ENCODE peak calls at places on chromosomes 2 and 18, in six cellular contexts. V is fibroblast of lung, F is GM23248, H is PC-3, U is mammary epithelial cell, W is hepatocyte. Q is an unnamed sample.

GRCh38 chr2:239805043-239805329 is 220.2 kb downstream of the NDUFA10 start:
- DNase-seq in W (no peak), F (no peak), H (no peak), V (no peak), U (no peak), Q (no peak)

GRCh38 chr2:208311954-208312353 is 45.9 kb downstream of the PIKFYVE start:
- DNase-seq in F (peak), W (no peak), H (no peak), V (peak), U (peak), Q (no peak)

GRCh38 chr2:157325786-157326185 is at the start of gene ERMN:
- DNase-seq in F (no peak), U (no peak), H (no peak), V (no peak), W (no peak), Q (no peak)

GRCh38 chr2:130826821-130827501 is 9.8 kb upstream of the ARHGEF4 start:
- DNase-seq in U (no peak), F (no peak), H (no peak), W (no peak), V (no peak), Q (no peak)

GRCh38 chr2:75605770-75606535 is 40.6 kb upstream of the MRPL19 start:
- DNase-seq in F (peak), W (peak), V (peak), H (peak), U (peak), Q (no peak)

GRCh38 chr2:86788172-86788571 is 2.5 kb downstream of the CD8A start:
- DNase-seq in W (no peak), V (no peak), F (no peak), U (no peak), H (no peak), Q (no peak)

GRCh38 chr2:203808041-203808750 is 59.4 kb upstream of the CTLA4 start:
- DNase-seq in H (peak), W (no peak), F (peak), V (peak), U (peak), Q (no peak)

GRCh38 chr2:71190959-71191943 is 35.7 kb downstream of the PAIP2B start:
- DNase-seq in F (peak), H (peak), W (no peak), U (peak), V (peak), Q (no peak)

GRCh38 chr2:61785583-61785982 is 68.3 kb downstream of the FAM161A start:
- DNase-seq in F (no peak), W (no peak), V (no peak), H (no peak), U (no peak), Q (no peak)

GRCh38 chr2:7899923-7900322 is 781.9 kb upstream of the ID2 start:
- DNase-seq in H (no peak), W (no peak), F (no peak), V (no peak), U (no peak), Q (no peak)

GRCh38 chr2:23801396-23801795 is 125.5 kb downstream of the ATAD2B start:
- DNase-seq in F (peak), W (no peak), H (no peak), V (peak), U (peak), Q (no peak)

GRCh38 chr18:62876828-62877227 is 161.5 kb downstream of the PHLPP1 start:
- DNase-seq in F (no peak), H (no peak), V (peak), W (no peak), U (no peak), Q (no peak)

GRCh38 chr2:29016500-29016899 is 35.4 kb downstream of the TOGARAM2 start:
- DNase-seq in U (no peak), V (no peak), W (no peak), F (peak), H (no peak), Q (no peak)

GRCh38 chr2:75548036-75548573 is 12.6 kb downstream of the EVA1A start:
- DNase-seq in W (no peak), F (no peak), H (no peak), V (peak), U (no peak), Q (no peak)

GRCh38 chr2:230203110-230203676 is 16.6 kb downstream of the SP110 start:
- DNase-seq in F (no peak), U (no peak), V (no peak), H (no peak), W (no peak), Q (peak)

GRCh38 chr2:15311201-15311882 is 249.8 kb downstream of the NBAS start:
- DNase-seq in W (no peak), U (peak), H (no peak), V (peak), F (no peak), Q (no peak)

GRCh38 chr2:77977486-77978063 is 455.4 kb upstream of the LRRTM4 start:
- DNase-seq in F (no peak), H (no peak), U (no peak), W (peak), V (no peak), Q (peak)

GRCh38 chr2:12978058-12978835 is 261.5 kb downstream of the TRIB2 start:
- DNase-seq in U (no peak), F (peak), W (no peak), V (no peak), H (no peak), Q (no peak)

GRCh38 chr2:223613017-223613950 is 11.1 kb upstream of the SCG2 start:
- DNase-seq in V (peak), W (peak), U (peak), F (peak), H (peak), Q (no peak)

GRCh38 chr18:12744103-12744502 is 41.3 kb downstream of the PSMG2 start:
- DNase-seq in V (peak), H (peak), W (peak), U (peak), F (peak), Q (peak)

GRCh38 chr2:20191714-20192569 is 33.0 kb downstream of the SDC1 start:
- DNase-seq in F (no peak), H (no peak), W (no peak), V (no peak), U (no peak), Q (no peak)

GRCh38 chr2:30692829-30693265 is 114.4 kb downstream of the CAPN13 start:
- DNase-seq in U (no peak), V (no peak), F (peak), W (no peak), H (no peak), Q (no peak)

GRCh38 chr2:195658541-195658890 is 1.5 kb downstream of the SLC39A10 start:
- DNase-seq in V (peak), F (peak), H (peak), U (peak), W (peak), Q (no peak)

GRCh38 chr2:14418110-14418509 is 214.4 kb upstream of the LRATD1 start:
- DNase-seq in H (no peak), U (no peak), F (no peak), W (no peak), V (peak), Q (no peak)

GRCh38 chr2:46266134-46266533 is 31.1 kb upstream of the EPAS1 start:
- DNase-seq in U (no peak), V (peak), H (no peak), F (no peak), W (no peak), Q (no peak)
- H3K4me2 ChIP-seq in U (no peak), V (no peak), H (no peak), F (no peak), W (no peak), Q (no peak)

GRCh38 chr2:173982182-173982714 is 17.1 kb upstream of the SP3 start:
- DNase-seq in H (no peak), F (no peak), V (peak), U (peak), W (no peak), Q (no peak)
- H3K4me2 ChIP-seq in H (no peak), F (no peak), V (peak), U (no peak), W (no peak), Q (no peak)

GRCh38 chr18:58639237-58639636 is 10.3 kb upstream of the ALPK2 start:
- DNase-seq in V (no peak), W (no peak), F (no peak), U (no peak), H (no peak), Q (no peak)

GRCh38 chr18:58639751-58640427 is 11.0 kb upstream of the ALPK2 start:
- DNase-seq in F (peak), V (peak), U (peak), W (no peak), H (peak), Q (peak)

GRCh38 chr18:58638446-58638845 is 9.6 kb upstream of the ALPK2 start:
- DNase-seq in F (no peak), V (peak), H (no peak), W (no peak), U (no peak), Q (no peak)

GRCh38 chr18:58635891-58636290 is 7.0 kb upstream of the ALPK2 start:
- DNase-seq in V (peak), F (peak), H (peak), U (peak), W (no peak), Q (no peak)

GRCh38 chr18:58637197-58637596 is 8.3 kb upstream of the ALPK2 start:
- DNase-seq in H (no peak), F (no peak), W (no peak), U (no peak), V (no peak), Q (no peak)
- H3K4me2 ChIP-seq in H (no peak), F (no peak), W (no peak), U (no peak), V (no peak), Q (no peak)

GRCh38 chr2:65369574-65369973 is 62.8 kb downstream of the SPRED2 start:
- DNase-seq in W (no peak), V (no peak), H (no peak), U (no peak), F (no peak), Q (no peak)

GRCh38 chr2:65371094-65371474 is 61.3 kb downstream of the SPRED2 start:
- DNase-seq in F (no peak), V (no peak), H (no peak), W (no peak), U (no peak), Q (no peak)

GRCh38 chr2:65370387-65371093 is 61.9 kb downstream of the SPRED2 start:
- DNase-seq in F (no peak), V (no peak), U (no peak), H (peak), W (no peak), Q (no peak)

GRCh38 chr2:65368464-65368863 is 63.9 kb downstream of the SPRED2 start:
- DNase-seq in U (no peak), F (no peak), H (no peak), V (no peak), W (no peak), Q (no peak)

DNA sequence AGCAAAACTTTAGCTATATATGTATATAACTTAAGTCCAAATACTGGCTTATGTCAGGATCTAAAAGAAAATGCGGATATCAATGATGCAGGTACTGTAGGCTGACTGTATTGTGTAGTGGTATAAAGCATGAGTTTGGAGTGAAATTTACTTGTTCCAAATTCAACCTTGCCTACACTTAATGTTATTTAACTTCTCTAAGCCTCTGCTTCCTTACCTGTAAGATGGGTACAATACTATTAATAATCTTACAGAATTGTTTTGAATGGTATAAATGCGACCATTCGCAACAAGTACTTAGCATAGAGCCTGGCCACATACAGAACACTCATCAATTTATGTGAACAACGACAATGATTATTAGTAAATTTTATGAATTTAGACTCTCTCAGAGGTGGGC is 62.4 kb downstream of the SPRED2 start:
- DNase-seq in H (no peak), W (no peak), V (no peak), U (no peak), F (no peak), Q (no peak)
- H3K4me2 ChIP-seq in H (no peak), W (no peak), V (no peak), U (no peak), F (no peak), Q (no peak)

GRCh38 chr18:44770641-44771040 is 90.0 kb downstream of the SETBP1 start:
- DNase-seq in U (no peak), H (no peak), F (no peak), V (no peak), W (no peak), Q (no peak)
- H3K4me2 ChIP-seq in U (no peak), H (no peak), F (no peak), V (no peak), W (no peak), Q (no peak)

DNA sequence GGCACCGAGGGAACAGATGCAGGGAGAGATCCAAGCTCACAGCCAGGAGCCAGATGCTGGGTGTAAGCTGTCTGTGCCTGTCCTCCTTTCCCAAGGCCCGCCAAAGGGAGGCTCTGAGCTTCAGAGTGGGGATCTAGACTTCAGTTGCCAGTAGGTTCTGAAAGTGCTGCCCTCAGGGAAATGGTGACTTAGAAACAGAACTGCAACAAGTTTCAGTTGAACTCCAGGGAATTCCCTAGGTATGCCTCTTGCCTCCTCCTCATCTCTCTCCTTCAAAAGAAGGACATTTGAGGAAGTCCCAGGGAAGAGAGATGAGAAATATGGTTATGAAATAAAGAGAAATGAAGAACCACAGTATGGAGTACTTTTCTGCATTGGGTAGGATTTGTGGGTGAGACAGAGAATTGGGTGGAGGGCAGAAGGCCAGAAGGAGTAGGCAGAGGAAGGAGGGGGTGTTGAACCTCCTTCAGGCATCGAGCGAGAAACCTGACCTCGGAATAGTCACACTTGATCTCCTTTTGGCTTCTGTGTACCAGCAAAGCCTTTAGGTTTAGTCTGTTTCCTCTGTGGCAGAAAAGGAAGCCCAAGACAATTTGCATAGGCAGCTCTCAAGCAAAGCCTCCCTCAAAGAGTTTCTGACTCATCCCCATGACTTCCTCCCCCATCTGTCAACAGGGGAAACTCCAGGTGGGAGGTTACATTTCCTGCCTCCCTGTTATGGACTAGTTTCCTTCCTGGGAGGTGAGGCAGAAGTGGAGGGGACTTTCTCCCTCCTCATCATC is 45.7 kb downstream of the QPCT start:
- DNase-seq in U (peak), F (peak), W (peak), V (peak), H (peak), Q (peak)
- H3K4me2 ChIP-seq in U (peak), F (peak), W (no peak), V (no peak), H (peak), Q (peak)

DNA sequence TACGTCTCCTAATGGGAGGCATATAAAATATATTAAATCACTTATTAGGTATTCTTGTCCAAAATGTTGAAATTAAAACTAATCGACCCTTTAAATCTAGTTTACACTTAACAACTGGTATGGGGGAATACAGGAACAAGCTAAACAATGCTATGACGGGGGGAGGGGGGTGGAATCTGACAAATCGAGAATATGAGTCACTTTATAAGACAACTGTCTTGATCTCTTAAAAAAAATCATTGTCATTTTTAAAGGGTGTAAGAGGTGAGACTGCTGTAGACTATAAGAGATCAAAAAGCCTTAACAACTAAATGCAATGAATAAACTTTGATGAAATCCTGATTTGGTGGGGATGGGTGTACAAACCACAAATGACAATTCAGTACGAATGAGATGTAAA is 6.0 kb downstream of the MAP3K2 start:
- DNase-seq in W (no peak), V (no peak), U (no peak), F (no peak), H (no peak), Q (no peak)
- H3K4me2 ChIP-seq in W (no peak), V (no peak), U (no peak), F (no peak), H (peak), Q (no peak)

Q was measured in MM.1S.